ENCODE peak calls at places on chromosomes 3 and 15, in nine cellular contexts. G is choroid plexus epithelial cell; A is MM.1S; C is tibial artery; M is psoas muscle; L is adrenal gland; D is cardiac muscle cell; I is fibroblast of lung; T is CD8-positive, alpha-beta T cell. Z is an unnamed sample.

GRCh38 chr3:14125193-14126016 is 553 bp downstream of the TMEM43 start:
- DNase-seq in C (peak), L (peak), G (peak), M (peak), A (peak), D (peak), T (peak), I (peak), Z (peak)

GRCh38 chr3:48595526-48596121 is 495 bp upstream of the COL7A1 start:
- DNase-seq in G (peak), T (no peak), M (peak), A (no peak), C (peak), L (peak), D (no peak), I (peak), Z (peak)

GRCh38 chr15:57395292-57395691 is 19.0 kb downstream of the CGNL1 start:
- DNase-seq in M (no peak), C (no peak), A (no peak), D (no peak), L (peak), G (peak), I (peak), T (no peak), Z (peak)

GRCh38 chr3:97871788-97872187 is 50.0 kb downstream of the CRYBG3 start:
- DNase-seq in M (no peak), T (no peak), L (peak), D (no peak), C (no peak), G (peak), I (peak), A (no peak), Z (no peak)

GRCh38 chr3:99645277-99646106 is 7.1 kb downstream of the COL8A1 start:
- DNase-seq in G (peak), A (no peak), D (peak), T (no peak), I (peak), L (no peak), M (no peak), C (no peak), Z (peak)

GRCh38 chr15:42737529-42738328 is 801 bp upstream of the CDAN1 start:
- DNase-seq in D (no peak), L (peak), C (peak), T (no peak), G (peak), A (peak), M (no peak), I (no peak), Z (peak)

GRCh38 chr3:41317718-41318117 is 118.4 kb downstream of the CTNNB1 start:
- DNase-seq in L (peak), D (no peak), T (no peak), M (no peak), I (peak), G (peak), C (no peak), A (no peak), Z (peak)

GRCh38 chr3:152891678-152892077 is 56.7 kb downstream of the P2RY1 start:
- DNase-seq in M (no peak), I (no peak), G (no peak), T (no peak), A (no peak), C (no peak), D (no peak), L (no peak), Z (no peak)

GRCh38 chr15:78763796-78764241 is 47.4 kb downstream of the ADAMTS7 start:
- DNase-seq in T (no peak), A (no peak), M (peak), C (peak), I (no peak), G (no peak), D (no peak), L (no peak), Z (no peak)

GRCh38 chr3:60742606-60743145 is 508.6 kb downstream of the FHIT start:
- DNase-seq in G (peak), A (no peak), I (peak), M (peak), L (no peak), C (no peak), T (no peak), D (peak), Z (peak)

GRCh38 chr15:96053039-96054021 is 277.2 kb upstream of the NR2F2 start:
- DNase-seq in G (peak), T (no peak), C (no peak), L (peak), A (peak), M (peak), I (peak), D (peak), Z (peak)

GRCh38 chr3:108222813-108223307 is 636 bp upstream of the IFT57 start:
- DNase-seq in C (no peak), D (peak), T (no peak), G (peak), L (no peak), M (no peak), A (peak), I (no peak), Z (peak)

GRCh38 chr3:42979044-42979962 is at the start of gene GASK1A:
- DNase-seq in T (peak), M (peak), I (no peak), A (peak), L (peak), D (peak), C (peak), G (peak), Z (peak)

GRCh38 chr3:125437631-125438435 is 62.7 kb upstream of the ZNF148 start:
- DNase-seq in A (peak), D (peak), L (peak), G (peak), I (peak), T (peak), C (no peak), M (peak), Z (peak)

GRCh38 chr15:51634591-51635198 is 12.1 kb upstream of the DMXL2 start:
- DNase-seq in L (no peak), M (no peak), G (no peak), I (no peak), D (no peak), A (no peak), C (no peak), T (no peak), Z (no peak)

GRCh38 chr3:57627976-57628375 is 30.8 kb upstream of the ARF4 start:
- DNase-seq in L (no peak), D (no peak), A (no peak), I (no peak), G (no peak), M (no peak), T (no peak), C (no peak), Z (no peak)

GRCh38 chr3:157129782-157130137 is 30.2 kb downstream of the CCNL1 start:
- DNase-seq in D (no peak), G (no peak), L (no peak), C (no peak), M (no peak), A (no peak), I (no peak), T (peak), Z (peak)

GRCh38 chr3:120174811-120175210 is 80.6 kb upstream of the GSK3B start:
- DNase-seq in A (no peak), G (no peak), D (no peak), L (peak), I (no peak), M (no peak), C (no peak), T (peak), Z (no peak)

GRCh38 chr3:35643391-35643790 is 4.1 kb downstream of the ARPP21 start:
- DNase-seq in T (no peak), C (no peak), G (no peak), A (no peak), I (no peak), M (no peak), D (no peak), L (no peak), Z (no peak)
- H3K4me3 ChIP-seq in T (no peak), C (no peak), G (no peak), A (no peak), I (no peak), M (peak), D (no peak), L (no peak), Z (no peak)

GRCh38 chr3:72839057-72839456 is 9.2 kb downstream of the SHQ1 start:
- DNase-seq in D (no peak), L (no peak), M (no peak), T (no peak), C (no peak), G (no peak), A (no peak), I (no peak), Z (no peak)

GRCh38 chr3:72836409-72836808 is 11.8 kb downstream of the SHQ1 start:
- DNase-seq in G (no peak), I (no peak), A (no peak), T (no peak), C (no peak), D (no peak), L (no peak), M (no peak), Z (no peak)

GRCh38 chr3:72836923-72837322 is 11.3 kb downstream of the SHQ1 start:
- DNase-seq in D (no peak), L (peak), M (peak), C (peak), G (no peak), T (no peak), I (no peak), A (no peak), Z (no peak)
- TF ChIP-seq CTCF in D (no peak), L (peak), M (peak), C (peak), G (no peak), T (no peak), I (no peak), A (no peak), Z (no peak)

GRCh38 chr3:66778749-66779148 is 219.4 kb upstream of the KBTBD8 start:
- DNase-seq in M (no peak), L (no peak), I (no peak), D (no peak), A (no peak), T (no peak), C (no peak), G (no peak), Z (peak)
- H3K4me3 ChIP-seq in M (no peak), L (no peak), I (no peak), D (no peak), A (no peak), T (no peak), C (no peak), G (no peak), Z (no peak)

GRCh38 chr3:53753518-53754183 is 92.6 kb downstream of the CHDH start:
- DNase-seq in I (no peak), L (no peak), G (no peak), C (no peak), D (no peak), T (no peak), A (peak), M (no peak), Z (no peak)

GRCh38 chr3:53750253-53751210 is 95.7 kb downstream of the CHDH start:
- DNase-seq in L (no peak), G (no peak), A (no peak), D (no peak), M (no peak), T (no peak), C (no peak), I (no peak), Z (no peak)

GRCh38 chr3:53748512-53749271 is 97.5 kb downstream of the CHDH start:
- DNase-seq in C (no peak), I (no peak), G (no peak), L (no peak), A (no peak), D (no peak), T (no peak), M (no peak), Z (no peak)

GRCh38 chr3:53747559-53747958 is 98.7 kb downstream of the CHDH start:
- DNase-seq in A (no peak), M (no peak), T (no peak), I (no peak), G (no peak), C (no peak), D (no peak), L (no peak), Z (no peak)

GRCh38 chr3:53749428-53749827 is 96.8 kb downstream of the CHDH start:
- DNase-seq in M (no peak), L (no peak), G (no peak), I (no peak), C (no peak), A (no peak), T (no peak), D (no peak), Z (no peak)
- TF ChIP-seq CTCF in M (no peak), L (no peak), G (no peak), I (no peak), C (no peak), A (no peak), T (no peak), D (no peak), Z (no peak)

DNA sequence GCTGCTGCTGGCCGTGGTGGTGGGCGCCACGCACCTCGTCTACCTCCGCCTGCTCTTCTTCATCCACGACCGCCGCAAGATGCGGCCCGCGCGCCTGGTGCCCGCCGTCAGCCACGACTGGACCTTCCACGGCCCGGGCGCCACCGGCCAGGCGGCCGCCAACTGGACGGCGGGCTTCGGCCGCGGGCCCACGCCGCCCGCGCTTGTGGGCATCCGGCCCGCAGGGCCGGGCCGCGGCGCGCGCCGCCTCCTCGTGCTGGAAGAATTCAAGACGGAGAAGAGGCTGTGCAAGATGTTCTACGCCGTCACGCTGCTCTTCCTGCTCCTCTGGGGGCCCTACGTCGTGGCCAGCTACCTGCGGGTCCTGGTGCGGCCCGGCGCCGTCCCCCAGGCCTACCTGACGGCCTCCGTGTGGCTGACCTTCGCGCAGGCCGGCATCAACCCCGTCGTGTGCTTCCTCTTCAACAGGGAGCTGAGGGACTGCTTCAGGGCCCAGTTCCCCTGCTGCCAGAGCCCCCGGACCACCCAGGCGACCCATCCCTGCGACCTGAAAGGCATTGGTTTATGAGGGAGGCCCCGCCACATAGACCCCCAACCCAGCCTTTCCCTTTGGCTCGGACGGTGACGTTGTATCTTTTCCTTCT is 1.1 kb downstream of the GPR27 start:
- DNase-seq in D (no peak), G (no peak), I (no peak), T (no peak), A (no peak), C (no peak), M (no peak), L (no peak), Z (no peak)
- H3K4me3 ChIP-seq in D (peak), G (no peak), I (no peak), T (no peak), A (no peak), C (peak), M (peak), L (no peak), Z (no peak)

Z was measured in epithelial cell of esophagus.